ENCODE peak calls at places on chromosomes 6 and 20, in five cellular contexts. One of them, this sample, is unnamed.
A peak's percentile ranks its signal among the peaks of the same experiment; 100 is the strongest.

GRCh38 chr6:36800223-36801095 is 38.8 kb downstream of the CPNE5 start:
- DNase-seq in hepatocyte: no peak
- DNase-seq in prostate gland: no peak
- DNase-seq in tibial nerve: no peak
- DNase-seq in fibroblast of lung: no peak
- DNase-seq in this sample: no peak

GRCh38 chr6:142760152-142760551 is 184.8 kb downstream of the HIVEP2 start:
- DNase-seq in prostate gland: no peak
- DNase-seq in tibial nerve: no peak
- DNase-seq in fibroblast of lung: no peak
- DNase-seq in hepatocyte: no peak
- DNase-seq in this sample: no peak

GRCh38 chr6:95408111-95408510 is 169.2 kb upstream of the MANEA start:
- DNase-seq in prostate gland: no peak
- DNase-seq in fibroblast of lung: no peak
- DNase-seq in hepatocyte: no peak
- DNase-seq in tibial nerve: no peak
- DNase-seq in this sample: no peak

GRCh38 chr20:7728373-7728772 is 211.9 kb downstream of the HAO1 start:
- DNase-seq in prostate gland: no peak
- DNase-seq in tibial nerve: no peak
- DNase-seq in fibroblast of lung: no peak
- DNase-seq in hepatocyte: no peak
- DNase-seq in this sample: no peak

GRCh38 chr20:35145141-35145564 is 2.0 kb downstream of the EDEM2 start:
- DNase-seq in prostate gland: peak; percentile 10
- DNase-seq in fibroblast of lung: peak; percentile 84
- DNase-seq in hepatocyte: peak; percentile 68
- DNase-seq in tibial nerve: no peak
- DNase-seq in this sample: no peak

GRCh38 chr6:3592371-3592941 is 135.6 kb upstream of the SLC22A23 start:
- DNase-seq in hepatocyte: peak; percentile 33
- DNase-seq in prostate gland: no peak
- DNase-seq in tibial nerve: no peak
- DNase-seq in fibroblast of lung: peak; percentile 93
- DNase-seq in this sample: no peak

GRCh38 chr6:3697609-3698008 is 53.9 kb downstream of the PXDC1 start:
- DNase-seq in tibial nerve: no peak
- DNase-seq in hepatocyte: peak; percentile 26
- DNase-seq in fibroblast of lung: peak; percentile 94
- DNase-seq in prostate gland: no peak
- DNase-seq in this sample: no peak

GRCh38 chr6:45691426-45691825 is 313.7 kb upstream of the SUPT3H start:
- DNase-seq in prostate gland: no peak
- DNase-seq in fibroblast of lung: no peak
- DNase-seq in tibial nerve: no peak
- DNase-seq in hepatocyte: no peak
- DNase-seq in this sample: no peak

GRCh38 chr20:46077642-46078305 is 12.0 kb downstream of the NCOA5 start:
- DNase-seq in hepatocyte: no peak
- DNase-seq in fibroblast of lung: no peak
- DNase-seq in prostate gland: no peak
- DNase-seq in tibial nerve: no peak
- DNase-seq in this sample: no peak

GRCh38 chr20:4548552-4548951 is 173.2 kb upstream of the PRND start:
- DNase-seq in hepatocyte: no peak
- DNase-seq in tibial nerve: no peak
- DNase-seq in fibroblast of lung: no peak
- DNase-seq in prostate gland: no peak
- DNase-seq in this sample: no peak

GRCh38 chr20:4014031-4014474 is 1.3 kb downstream of the RNF24 start:
- DNase-seq in tibial nerve: no peak
- DNase-seq in prostate gland: peak; percentile 93
- DNase-seq in fibroblast of lung: peak; percentile 87
- DNase-seq in hepatocyte: peak; percentile 82
- DNase-seq in this sample: peak; percentile 55

GRCh38 chr20:9143926-9144325 is 75.0 kb downstream of the PLCB4 start:
- DNase-seq in tibial nerve: no peak
- DNase-seq in hepatocyte: no peak
- DNase-seq in fibroblast of lung: no peak
- DNase-seq in prostate gland: no peak
- DNase-seq in this sample: no peak

GRCh38 chr6:54059683-54060082 is 51.6 kb upstream of the MLIP start:
- DNase-seq in hepatocyte: no peak
- DNase-seq in fibroblast of lung: no peak
- DNase-seq in prostate gland: no peak
- DNase-seq in tibial nerve: no peak
- DNase-seq in this sample: no peak

GRCh38 chr6:166381733-166382499 is 824 bp downstream of the MPC1 start:
- DNase-seq in hepatocyte: peak; percentile 91
- DNase-seq in tibial nerve: no peak
- DNase-seq in prostate gland: peak; percentile 82
- DNase-seq in fibroblast of lung: peak; percentile 44
- DNase-seq in this sample: peak; percentile 54

GRCh38 chr6:139219271-139219729 is 72.5 kb downstream of the TXLNB start:
- DNase-seq in tibial nerve: peak; percentile 62
- DNase-seq in prostate gland: peak; percentile 89
- DNase-seq in fibroblast of lung: peak; percentile 93
- DNase-seq in hepatocyte: peak; percentile 90
- DNase-seq in this sample: peak; percentile 70

GRCh38 chr6:141685416-141685815 is 447.3 kb upstream of the GJE1 start:
- DNase-seq in hepatocyte: no peak
- DNase-seq in fibroblast of lung: no peak
- DNase-seq in prostate gland: no peak
- DNase-seq in tibial nerve: no peak
- DNase-seq in this sample: no peak

GRCh38 chr6:84284428-84285033 is 57.1 kb upstream of the CEP162 start:
- DNase-seq in prostate gland: no peak
- DNase-seq in hepatocyte: peak; percentile 29
- DNase-seq in fibroblast of lung: peak; percentile 27
- DNase-seq in tibial nerve: no peak
- DNase-seq in this sample: no peak

GRCh38 chr6:39309942-39310531 is 4.2 kb downstream of the KCNK17 start:
- DNase-seq in tibial nerve: peak; percentile 62
- DNase-seq in prostate gland: peak; percentile 72
- DNase-seq in fibroblast of lung: peak; percentile 61
- DNase-seq in hepatocyte: peak; percentile 83
- DNase-seq in this sample: peak; percentile 27

GRCh38 chr6:170285482-170285881 is 5.4 kb downstream of the DLL1 start:
- DNase-seq in tibial nerve: no peak
- DNase-seq in hepatocyte: no peak
- DNase-seq in prostate gland: no peak
- DNase-seq in fibroblast of lung: no peak
- DNase-seq in this sample: no peak

GRCh38 chr20:38665094-38665493 is 59.2 kb upstream of the SLC32A1 start:
- DNase-seq in tibial nerve: no peak
- DNase-seq in fibroblast of lung: no peak
- DNase-seq in prostate gland: no peak
- DNase-seq in hepatocyte: peak; percentile 19
- DNase-seq in this sample: no peak

GRCh38 chr6:36594029-36594815 is at the start of gene SRSF3:
- DNase-seq in fibroblast of lung: peak; percentile 98
- DNase-seq in prostate gland: peak; percentile 98
- DNase-seq in tibial nerve: peak; percentile 94
- DNase-seq in hepatocyte: peak; percentile 99
- DNase-seq in this sample: peak; percentile 96

GRCh38 chr20:45363611-45364492 is 896 bp downstream of the SYS1 start:
- DNase-seq in hepatocyte: no peak
- DNase-seq in fibroblast of lung: no peak
- DNase-seq in tibial nerve: no peak
- DNase-seq in prostate gland: no peak
- DNase-seq in this sample: no peak

GRCh38 chr6:14086701-14087100 is 30.9 kb upstream of the CD83 start:
- DNase-seq in prostate gland: no peak
- DNase-seq in fibroblast of lung: no peak
- DNase-seq in tibial nerve: no peak
- DNase-seq in hepatocyte: no peak
- DNase-seq in this sample: no peak

GRCh38 chr6:159746759-159747158 is 15.1 kb upstream of the ACAT2 start:
- DNase-seq in fibroblast of lung: no peak
- DNase-seq in prostate gland: no peak
- DNase-seq in tibial nerve: no peak
- DNase-seq in hepatocyte: no peak
- DNase-seq in this sample: no peak

GRCh38 chr20:6240059-6240458 is 117.2 kb upstream of the FERMT1 start:
- DNase-seq in tibial nerve: no peak
- DNase-seq in hepatocyte: no peak
- DNase-seq in fibroblast of lung: no peak
- DNase-seq in prostate gland: no peak
- DNase-seq in this sample: no peak

GRCh38 chr6:80438728-80439127 is 332.3 kb downstream of the BCKDHB start:
- DNase-seq in fibroblast of lung: peak; percentile 77
- DNase-seq in prostate gland: no peak
- DNase-seq in tibial nerve: no peak
- DNase-seq in hepatocyte: peak; percentile 28
- DNase-seq in this sample: no peak

GRCh38 chr6:26215200-26216014 is 128.2 kb downstream of the HFE start:
- DNase-seq in prostate gland: no peak
- DNase-seq in fibroblast of lung: peak; percentile 32
- DNase-seq in tibial nerve: no peak
- DNase-seq in hepatocyte: no peak
- DNase-seq in this sample: no peak

GRCh38 chr20:44304383-44304782 is 6.6 kb downstream of the FITM2 start:
- DNase-seq in fibroblast of lung: no peak
- DNase-seq in prostate gland: no peak
- DNase-seq in tibial nerve: no peak
- DNase-seq in hepatocyte: no peak
- DNase-seq in this sample: no peak

GRCh38 chr6:111939902-111940301 is 66.7 kb upstream of the FYN start:
- DNase-seq in prostate gland: no peak
- DNase-seq in fibroblast of lung: peak; percentile 26
- DNase-seq in hepatocyte: no peak
- DNase-seq in tibial nerve: no peak
- DNase-seq in this sample: no peak

GRCh38 chr20:41037172-41037571 is 8.6 kb downstream of the TOP1 start:
- DNase-seq in prostate gland: no peak
- DNase-seq in hepatocyte: no peak
- DNase-seq in fibroblast of lung: no peak
- DNase-seq in tibial nerve: no peak
- DNase-seq in this sample: no peak

GRCh38 chr20:7841967-7842301 is 98.3 kb downstream of the HAO1 start:
- DNase-seq in tibial nerve: no peak
- DNase-seq in fibroblast of lung: peak; percentile 85
- DNase-seq in hepatocyte: peak; percentile 38
- DNase-seq in prostate gland: no peak
- DNase-seq in this sample: peak; percentile 39

GRCh38 chr6:166849762-166850181 is 106.6 kb downstream of the RNASET2 start:
- DNase-seq in tibial nerve: no peak
- DNase-seq in prostate gland: no peak
- DNase-seq in fibroblast of lung: no peak
- DNase-seq in hepatocyte: no peak
- DNase-seq in this sample: no peak

GRCh38 chr6:124795879-124796838 is 166.1 kb upstream of the RNF217 start:
- DNase-seq in tibial nerve: no peak
- DNase-seq in prostate gland: peak; percentile 11
- DNase-seq in hepatocyte: peak; percentile 30
- DNase-seq in fibroblast of lung: peak; percentile 52
- DNase-seq in this sample: no peak

GRCh38 chr6:37173573-37174195 is 3.7 kb downstream of the PIM1 start:
- DNase-seq in prostate gland: no peak
- DNase-seq in tibial nerve: no peak
- DNase-seq in fibroblast of lung: no peak
- DNase-seq in hepatocyte: no peak
- DNase-seq in this sample: no peak

GRCh38 chr20:2879148-2879547 is 5.9 kb downstream of the PTPRA start:
- DNase-seq in prostate gland: no peak
- DNase-seq in hepatocyte: no peak
- DNase-seq in fibroblast of lung: peak; percentile 91
- DNase-seq in tibial nerve: no peak
- DNase-seq in this sample: no peak

GRCh38 chr6:129750390-129750789 is 40.4 kb upstream of the ARHGAP18 start:
- DNase-seq in tibial nerve: no peak
- DNase-seq in fibroblast of lung: peak; percentile 30
- DNase-seq in hepatocyte: no peak
- DNase-seq in prostate gland: no peak
- DNase-seq in this sample: no peak
- H3K4me3 ChIP-seq in tibial nerve: no peak overlapping the region
- H3K4me3 ChIP-seq in fibroblast of lung: no peak overlapping the region
- H3K4me3 ChIP-seq in hepatocyte: no peak overlapping the region
- H3K4me3 ChIP-seq in prostate gland: no peak overlapping the region
- H3K4me3 ChIP-seq in this sample: no peak overlapping the region

DNA sequence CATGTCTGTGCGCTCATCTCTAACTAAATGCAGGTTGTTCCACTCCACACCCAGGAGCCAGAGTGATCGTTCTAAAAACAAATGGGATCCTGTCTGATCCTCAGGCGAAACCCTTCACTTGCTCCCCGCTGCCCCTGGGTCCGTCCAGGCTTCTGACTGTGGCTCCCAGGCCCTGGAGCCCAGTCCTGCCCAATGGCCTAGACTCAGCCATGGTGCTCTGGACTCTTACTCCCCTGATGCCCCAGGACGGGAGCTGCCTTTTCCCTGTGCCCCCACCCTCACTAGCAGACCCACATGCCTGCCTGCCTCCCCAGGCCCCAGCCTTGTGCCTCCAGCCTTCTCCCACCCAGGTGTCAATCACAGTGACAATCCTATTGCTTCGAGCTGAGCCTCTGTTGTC is 256.7 kb downstream of the BMP7 start:
- DNase-seq in tibial nerve: no peak
- DNase-seq in prostate gland: no peak
- DNase-seq in hepatocyte: no peak
- DNase-seq in fibroblast of lung: no peak
- DNase-seq in this sample: no peak
- H3K27me3 ChIP-seq in tibial nerve: no peaks in the 10 kb centered on the region
- H3K27me3 ChIP-seq in prostate gland: peaks cover 5% of the 10 kb centered on the region
- H3K27me3 ChIP-seq in hepatocyte: peaks cover under 1% of the 10 kb centered on the region
- H3K27me3 ChIP-seq in fibroblast of lung: no peaks in the 10 kb centered on the region
- H3K27me3 ChIP-seq in this sample: no peaks in the 10 kb centered on the region

GRCh38 chr20:43243672-43244269 is 54.1 kb upstream of the PTPRT start:
- DNase-seq in prostate gland: no peak
- DNase-seq in tibial nerve: no peak
- DNase-seq in hepatocyte: no peak
- DNase-seq in fibroblast of lung: no peak
- DNase-seq in this sample: no peak
- TF ChIP-seq CTCF in prostate gland: no peak
- TF ChIP-seq CTCF in tibial nerve: no peak
- TF ChIP-seq CTCF in hepatocyte: peak; percentile 17
- TF ChIP-seq CTCF in fibroblast of lung: no peak
- TF ChIP-seq CTCF in this sample: no peak

DNA sequence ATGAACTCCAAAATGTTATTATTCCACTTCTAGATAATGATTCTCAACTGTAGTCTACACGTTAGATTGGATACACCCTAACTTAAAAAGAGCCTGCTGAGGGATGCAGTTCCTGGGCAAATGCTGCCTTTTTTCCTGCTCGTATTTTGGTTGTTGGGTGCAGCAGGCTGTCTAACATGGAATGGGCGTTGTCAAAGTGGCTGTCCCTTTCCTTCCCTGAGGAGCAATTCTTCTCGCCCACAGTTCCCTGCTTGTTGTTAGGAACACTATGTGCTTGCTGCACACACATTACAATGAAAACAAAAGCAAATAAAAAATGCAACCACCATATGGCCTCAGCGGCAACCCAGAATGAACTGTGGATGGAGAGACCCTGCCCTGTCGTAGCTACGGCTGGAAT is 1.7 kb upstream of the ADGRF5 start:
- DNase-seq in tibial nerve: no peak
- DNase-seq in fibroblast of lung: no peak
- DNase-seq in prostate gland: no peak
- DNase-seq in hepatocyte: no peak
- DNase-seq in this sample: no peak
- H3K4me3 ChIP-seq in tibial nerve: no peak overlapping the region
- H3K4me3 ChIP-seq in fibroblast of lung: no peak overlapping the region
- H3K4me3 ChIP-seq in prostate gland: no peak overlapping the region
- H3K4me3 ChIP-seq in hepatocyte: no peak overlapping the region
- H3K4me3 ChIP-seq in this sample: no peak overlapping the region

GRCh38 chr20:20295621-20296498 is 72.0 kb upstream of the INSM1 start:
- DNase-seq in fibroblast of lung: no peak
- DNase-seq in prostate gland: no peak
- DNase-seq in tibial nerve: no peak
- DNase-seq in hepatocyte: no peak
- DNase-seq in this sample: no peak
- H3K27me3 ChIP-seq in fibroblast of lung: no peaks in the 10 kb centered on the region
- H3K27me3 ChIP-seq in prostate gland: no peaks in the 10 kb centered on the region
- H3K27me3 ChIP-seq in tibial nerve: no peaks in the 10 kb centered on the region
- H3K27me3 ChIP-seq in hepatocyte: no peaks in the 10 kb centered on the region
- H3K27me3 ChIP-seq in this sample: no peaks in the 10 kb centered on the region

This sample was measured in uterus.